ENCODE peak calls at places on chromosomes 3 and 15, in five cellular contexts. One of them, this sample, is unnamed.
A peak's percentile ranks its signal among the peaks of the same experiment; 100 is the strongest.

GRCh38 chr3:131009698-131010097 is 16.9 kb downstream of the ASTE1 start:
- DNase-seq in transverse colon: no peak
- DNase-seq in GM23338: no peak
- DNase-seq in SK-N-SH: no peak
- DNase-seq in K562: no peak
- DNase-seq in this sample: no peak

GRCh38 chr15:73900129-73900712 is 26.0 kb upstream of the LOXL1 start:
- DNase-seq in transverse colon: no peak
- DNase-seq in K562: no peak
- DNase-seq in GM23338: no peak
- DNase-seq in SK-N-SH: no peak
- DNase-seq in this sample: no peak

GRCh38 chr15:65156692-65157091 is 23.1 kb upstream of the PDCD7 start:
- DNase-seq in transverse colon: no peak
- DNase-seq in GM23338: no peak
- DNase-seq in SK-N-SH: no peak
- DNase-seq in K562: no peak
- DNase-seq in this sample: no peak

GRCh38 chr3:31532587-31533168 is at the start of gene STT3B:
- DNase-seq in GM23338: peak; percentile 81
- DNase-seq in K562: peak; percentile 80
- DNase-seq in SK-N-SH: peak; percentile 79
- DNase-seq in transverse colon: peak; percentile 86
- DNase-seq in this sample: no peak

GRCh38 chr15:87871130-87871737 is 385.3 kb downstream of the NTRK3 start:
- DNase-seq in SK-N-SH: no peak
- DNase-seq in transverse colon: no peak
- DNase-seq in K562: no peak
- DNase-seq in GM23338: no peak
- DNase-seq in this sample: no peak

GRCh38 chr3:146218880-146219866 is 31.7 kb downstream of the PLSCR4 start:
- DNase-seq in transverse colon: peak; percentile 26
- DNase-seq in GM23338: peak; percentile 40
- DNase-seq in K562: peak; percentile 14
- DNase-seq in SK-N-SH: peak; percentile 24
- DNase-seq in this sample: peak; percentile 45

GRCh38 chr15:39543651-39544050 is 37.2 kb upstream of the THBS1 start:
- DNase-seq in GM23338: peak; percentile 87
- DNase-seq in transverse colon: no peak
- DNase-seq in K562: peak; percentile 29
- DNase-seq in SK-N-SH: no peak
- DNase-seq in this sample: no peak

GRCh38 chr3:121430816-121431215 is 115.0 kb downstream of the POLQ start:
- DNase-seq in GM23338: no peak
- DNase-seq in K562: no peak
- DNase-seq in transverse colon: no peak
- DNase-seq in SK-N-SH: no peak
- DNase-seq in this sample: no peak

GRCh38 chr3:106728315-106728821 is 648.9 kb upstream of the CCDC54 start:
- DNase-seq in transverse colon: no peak
- DNase-seq in GM23338: no peak
- DNase-seq in SK-N-SH: peak; percentile 3
- DNase-seq in K562: no peak
- DNase-seq in this sample: no peak

GRCh38 chr3:195056506-195056905 is 214.5 kb downstream of the XXYLT1 start:
- DNase-seq in transverse colon: no peak
- DNase-seq in SK-N-SH: no peak
- DNase-seq in K562: no peak
- DNase-seq in GM23338: no peak
- DNase-seq in this sample: no peak

GRCh38 chr15:50055333-50056278 is 63.4 kb downstream of the ATP8B4 start:
- DNase-seq in transverse colon: no peak
- DNase-seq in SK-N-SH: no peak
- DNase-seq in GM23338: no peak
- DNase-seq in K562: no peak
- DNase-seq in this sample: peak; percentile 12

GRCh38 chr3:111173328-111173900 is 101.8 kb downstream of the NECTIN3 start:
- DNase-seq in GM23338: peak; percentile 70
- DNase-seq in SK-N-SH: no peak
- DNase-seq in K562: no peak
- DNase-seq in transverse colon: no peak
- DNase-seq in this sample: no peak

GRCh38 chr3:187836848-187837770 is 91.8 kb upstream of the BCL6 start:
- DNase-seq in GM23338: no peak
- DNase-seq in SK-N-SH: no peak
- DNase-seq in K562: no peak
- DNase-seq in transverse colon: no peak
- DNase-seq in this sample: no peak

GRCh38 chr3:13728487-13728886 is 151.4 kb downstream of the WNT7A start:
- DNase-seq in SK-N-SH: no peak
- DNase-seq in K562: no peak
- DNase-seq in transverse colon: no peak
- DNase-seq in GM23338: peak; percentile 73
- DNase-seq in this sample: no peak

GRCh38 chr3:60756636-60757035 is 494.6 kb downstream of the FHIT start:
- DNase-seq in transverse colon: no peak
- DNase-seq in SK-N-SH: no peak
- DNase-seq in GM23338: no peak
- DNase-seq in K562: no peak
- DNase-seq in this sample: no peak
- H3K4me3 ChIP-seq in transverse colon: no peak overlapping the region
- H3K4me3 ChIP-seq in SK-N-SH: no peak overlapping the region
- H3K4me3 ChIP-seq in GM23338: no peak overlapping the region
- H3K4me3 ChIP-seq in K562: no peak overlapping the region
- H3K4me3 ChIP-seq in this sample: no peak overlapping the region

GRCh38 chr3:177459397-177459796 is 262.1 kb upstream of the TBL1XR1 start:
- DNase-seq in transverse colon: no peak
- DNase-seq in GM23338: no peak
- DNase-seq in SK-N-SH: no peak
- DNase-seq in K562: no peak
- DNase-seq in this sample: no peak
- H3K27ac ChIP-seq in transverse colon: peak overlapping the region; percentile 72
- H3K27ac ChIP-seq in GM23338: no peak overlapping the region
- H3K27ac ChIP-seq in SK-N-SH: no peak overlapping the region
- H3K27ac ChIP-seq in K562: no peak overlapping the region
- H3K27ac ChIP-seq in this sample: no peak overlapping the region

GRCh38 chr15:92796163-92796611 is 103.9 kb upstream of the CHD2 start:
- DNase-seq in GM23338: no peak
- DNase-seq in transverse colon: no peak
- DNase-seq in K562: no peak
- DNase-seq in SK-N-SH: no peak
- DNase-seq in this sample: no peak
- TF ChIP-seq POLR2AphosphoS5 in GM23338: no peak
- TF ChIP-seq POLR2AphosphoS5 in transverse colon: no peak
- TF ChIP-seq POLR2AphosphoS5 in K562: no peak
- TF ChIP-seq POLR2AphosphoS5 in SK-N-SH: no peak
- TF ChIP-seq POLR2AphosphoS5 in this sample: no peak

GRCh38 chr3:52236424-52236886 is 2.5 kb downstream of the TWF2 start:
- DNase-seq in GM23338: no peak
- DNase-seq in transverse colon: no peak
- DNase-seq in K562: no peak
- DNase-seq in SK-N-SH: no peak
- DNase-seq in this sample: no peak

GRCh38 chr3:52237659-52238172 is 1.2 kb downstream of the TWF2 start:
- DNase-seq in K562: peak; percentile 46
- DNase-seq in SK-N-SH: peak; percentile 58
- DNase-seq in transverse colon: peak; percentile 76
- DNase-seq in GM23338: peak; percentile 72
- DNase-seq in this sample: no peak

GRCh38 chr3:52238761-52239701 is at the start of gene TWF2:
- DNase-seq in SK-N-SH: peak; percentile 99
- DNase-seq in GM23338: peak; percentile 89
- DNase-seq in K562: peak; percentile 95
- DNase-seq in transverse colon: peak; percentile 85
- DNase-seq in this sample: no peak

GRCh38 chr3:52238193-52238760 is 681 bp downstream of the TWF2 start:
- DNase-seq in SK-N-SH: no peak
- DNase-seq in GM23338: peak; percentile 49
- DNase-seq in transverse colon: no peak
- DNase-seq in K562: no peak
- DNase-seq in this sample: no peak

GRCh38 chr3:52237006-52237658 is 1.8 kb downstream of the TWF2 start:
- DNase-seq in transverse colon: no peak
- DNase-seq in K562: no peak
- DNase-seq in SK-N-SH: no peak
- DNase-seq in GM23338: no peak
- DNase-seq in this sample: no peak
- H3K4me3 ChIP-seq in transverse colon: peak overlapping the region; percentile 82
- H3K4me3 ChIP-seq in K562: peak overlapping the region; percentile 67
- H3K4me3 ChIP-seq in SK-N-SH: peak overlapping the region; percentile 90
- H3K4me3 ChIP-seq in GM23338: peak overlapping the region; percentile 93
- H3K4me3 ChIP-seq in this sample: no peak overlapping the region

GRCh38 chr3:88321696-88322095 is 171.9 kb downstream of the C3orf38 start:
- DNase-seq in transverse colon: no peak
- DNase-seq in GM23338: no peak
- DNase-seq in SK-N-SH: no peak
- DNase-seq in K562: no peak
- DNase-seq in this sample: no peak
- H3K27ac ChIP-seq in transverse colon: no peak overlapping the region
- H3K27ac ChIP-seq in GM23338: no peak overlapping the region
- H3K27ac ChIP-seq in SK-N-SH: no peak overlapping the region
- H3K27ac ChIP-seq in K562: no peak overlapping the region
- H3K27ac ChIP-seq in this sample: no peak overlapping the region

GRCh38 chr15:75453703-75454470 is 2.4 kb upstream of the SIN3A start:
- DNase-seq in SK-N-SH: peak; percentile 91
- DNase-seq in GM23338: peak; percentile 100
- DNase-seq in transverse colon: peak; percentile 98
- DNase-seq in K562: peak; percentile 88
- DNase-seq in this sample: peak; percentile 99

GRCh38 chr15:75452968-75453702 is 1.6 kb upstream of the SIN3A start:
- DNase-seq in SK-N-SH: no peak
- DNase-seq in GM23338: peak; percentile 91
- DNase-seq in transverse colon: peak; percentile 54
- DNase-seq in K562: no peak
- DNase-seq in this sample: no peak

GRCh38 chr15:75451674-75452363 is at the start of gene SIN3A:
- DNase-seq in SK-N-SH: peak; percentile 77
- DNase-seq in GM23338: peak; percentile 100
- DNase-seq in K562: peak; percentile 74
- DNase-seq in transverse colon: peak; percentile 99
- DNase-seq in this sample: peak; percentile 99

GRCh38 chr15:75451202-75451673 is 252 bp downstream of the SIN3A start:
- DNase-seq in SK-N-SH: no peak
- DNase-seq in transverse colon: no peak
- DNase-seq in GM23338: no peak
- DNase-seq in K562: no peak
- DNase-seq in this sample: no peak

DNA sequence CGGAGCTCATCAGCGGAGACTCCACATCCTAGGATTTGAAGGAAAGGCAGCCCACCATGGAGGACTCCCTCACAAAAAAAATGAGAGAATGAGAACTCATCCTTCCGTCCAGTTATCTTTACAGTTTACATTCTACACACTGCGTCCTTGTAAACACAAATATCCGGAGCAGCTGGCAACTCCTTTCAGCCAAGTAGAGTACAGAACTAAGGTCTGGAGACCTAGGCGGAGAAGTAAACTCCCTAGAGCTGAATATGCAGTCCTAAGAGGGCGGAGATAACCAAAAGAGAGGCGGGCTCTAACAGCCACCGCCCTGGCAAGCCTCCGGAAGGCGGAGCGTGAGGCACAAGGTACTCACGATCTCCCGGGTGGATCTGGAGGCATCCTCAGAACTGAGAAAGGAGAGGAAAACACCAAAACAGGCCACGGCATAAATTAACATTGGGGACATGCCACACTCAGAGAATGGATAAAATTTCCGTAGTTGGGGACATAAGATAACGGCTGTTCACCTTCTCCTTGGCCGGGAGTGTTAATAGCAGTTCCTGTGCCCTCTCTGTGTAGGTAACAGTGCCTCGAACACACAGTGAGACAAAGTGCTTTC is 976 bp upstream of the SIN3A start:
- DNase-seq in GM23338: peak; percentile 89
- DNase-seq in transverse colon: peak; percentile 92
- DNase-seq in K562: no peak
- DNase-seq in SK-N-SH: no peak
- DNase-seq in this sample: no peak
- TF ChIP-seq POLR2AphosphoS5 in GM23338: no peak
- TF ChIP-seq POLR2AphosphoS5 in transverse colon: peak; percentile 74
- TF ChIP-seq POLR2AphosphoS5 in K562: peak; percentile 47
- TF ChIP-seq POLR2AphosphoS5 in SK-N-SH: peak; percentile 2
- TF ChIP-seq POLR2AphosphoS5 in this sample: peak; percentile 74

DNA sequence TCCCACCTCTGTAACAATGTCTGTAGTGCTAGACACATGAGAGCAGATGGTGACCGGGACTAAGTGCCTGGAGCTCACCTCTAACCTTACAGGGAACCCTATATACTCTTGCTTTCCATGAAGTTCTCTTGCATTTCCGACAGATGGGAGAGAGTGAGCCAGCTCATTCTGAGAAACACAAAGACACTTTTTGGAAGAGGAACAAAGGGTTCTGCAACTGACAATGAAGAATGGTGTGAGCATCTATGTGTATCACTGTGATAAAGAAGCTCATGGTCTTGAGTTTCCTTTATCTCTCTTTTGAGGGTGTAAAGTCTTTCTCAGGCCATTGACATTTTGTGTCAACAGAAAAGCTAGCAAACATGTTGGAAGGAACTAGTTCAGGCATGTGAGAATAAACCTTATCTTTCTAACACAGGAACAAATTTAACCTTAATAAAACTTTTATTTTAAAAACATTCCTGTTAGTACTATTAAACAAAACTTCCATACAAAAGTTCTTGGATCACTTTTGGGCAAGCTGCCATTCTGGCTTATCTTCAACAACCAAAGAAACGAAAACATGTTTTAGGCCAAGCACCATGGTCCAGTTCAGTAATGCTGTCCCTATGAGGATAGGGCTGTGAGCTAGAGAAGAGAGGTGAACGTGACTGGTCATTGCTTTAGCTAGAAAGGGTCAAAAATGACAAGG is 142.7 kb downstream of the THRB start:
- DNase-seq in GM23338: no peak
- DNase-seq in K562: peak; percentile 50
- DNase-seq in transverse colon: no peak
- DNase-seq in SK-N-SH: no peak
- DNase-seq in this sample: no peak
- H3K4me3 ChIP-seq in GM23338: no peak overlapping the region
- H3K4me3 ChIP-seq in K562: no peak overlapping the region
- H3K4me3 ChIP-seq in transverse colon: no peak overlapping the region
- H3K4me3 ChIP-seq in SK-N-SH: no peak overlapping the region
- H3K4me3 ChIP-seq in this sample: no peak overlapping the region

This sample was measured in SK-N-MC.